ENCODE peak calls at places on chromosomes 3 and 15, in seven cellular contexts. G, T, M, S, C, W and L are unnamed samples.

GRCh38 chr3:59766165-59766872 is 716.5 kb upstream of the CFAP20DC start:
- DNase-seq in S (no peak), W (no peak), G (no peak), C (peak; percentile 82), M (no peak), T (peak; percentile 23), L (no peak)

GRCh38 chr3:38031022-38031994 is 1.9 kb upstream of the PLCD1 start:
- DNase-seq in C (peak; percentile 92), M (no peak), T (peak; percentile 53), S (peak; percentile 54), W (peak; percentile 50), G (peak; percentile 66), L (peak; percentile 87)

GRCh38 chr3:37574177-37574958 is 287.3 kb upstream of the CTDSPL start:
- DNase-seq in T (no peak), G (no peak), W (no peak), S (no peak), C (no peak), M (no peak), L (no peak)

GRCh38 chr3:3821780-3822179 is 22.5 kb downstream of the LRRN1 start:
- DNase-seq in T (no peak), C (no peak), S (no peak), M (no peak), G (no peak), W (no peak), L (no peak)

GRCh38 chr3:177334803-177335202 is 137.5 kb upstream of the TBL1XR1 start:
- DNase-seq in C (no peak), S (no peak), M (no peak), T (no peak), W (no peak), G (no peak), L (no peak)

GRCh38 chr15:56973463-56973862 is 55.0 kb downstream of the TCF12 start:
- DNase-seq in S (no peak), G (no peak), M (no peak), W (no peak), T (no peak), C (no peak), L (no peak)

GRCh38 chr15:84833447-84833846 is 16.3 kb downstream of the ALPK3 start:
- DNase-seq in M (no peak), T (no peak), G (no peak), S (peak; percentile 58), C (peak; percentile 46), W (peak; percentile 55), L (no peak)

GRCh38 chr3:132803889-132804288 is 81.7 kb upstream of the NPHP3 start:
- DNase-seq in M (no peak), T (no peak), S (no peak), W (no peak), G (no peak), C (no peak), L (no peak)

GRCh38 chr3:151707216-151707615 is 26.5 kb upstream of the AADACL2 start:
- DNase-seq in W (no peak), M (no peak), S (no peak), G (no peak), T (no peak), C (peak; percentile 29), L (no peak)

GRCh38 chr15:57146394-57147140 is 228.1 kb downstream of the TCF12 start:
- DNase-seq in G (peak; percentile 56), M (no peak), C (peak; percentile 78), T (peak; percentile 26), W (no peak), S (no peak), L (no peak)

GRCh38 chr15:71627604-71628003 is 182.8 kb upstream of the NR2E3 start:
- DNase-seq in M (no peak), W (no peak), T (no peak), S (no peak), G (no peak), C (peak; percentile 33), L (no peak)

GRCh38 chr15:88776646-88777045 is 26.6 kb upstream of the ACAN start:
- DNase-seq in T (no peak), W (no peak), S (no peak), C (no peak), G (no peak), M (no peak), L (no peak)

GRCh38 chr15:92123848-92124631 is 269.6 kb upstream of the ST8SIA2 start:
- DNase-seq in C (no peak), W (no peak), G (no peak), M (no peak), S (no peak), T (no peak), L (no peak)

GRCh38 chr3:120025520-120025919 is 68.7 kb downstream of the GSK3B start:
- DNase-seq in M (no peak), T (no peak), W (no peak), S (no peak), C (peak; percentile 12), G (no peak), L (no peak)

GRCh38 chr3:186193534-186194450 is 84.9 kb upstream of the ETV5 start:
- DNase-seq in S (no peak), G (no peak), C (peak; percentile 4), M (peak; percentile 66), W (no peak), T (peak; percentile 56), L (peak; percentile 61)

GRCh38 chr15:44137750-44138149 is 57.3 kb downstream of the FRMD5 start:
- DNase-seq in W (no peak), C (peak; percentile 48), G (no peak), M (no peak), T (no peak), S (no peak), L (no peak)

GRCh38 chr3:159988617-159989251 is at the start of gene IL12A:
- DNase-seq in T (peak; percentile 72), M (peak; percentile 91), C (peak; percentile 80), W (peak; percentile 75), G (peak; percentile 81), S (peak; percentile 83), L (peak; percentile 88)

GRCh38 chr3:179853176-179853575 is 183.6 kb downstream of the PEX5L start:
- DNase-seq in M (no peak), C (peak; percentile 44), T (no peak), W (no peak), G (no peak), S (peak; percentile 34), L (no peak)

GRCh38 chr3:112394008-112394616 is 61.2 kb downstream of the CD200 start:
- DNase-seq in W (peak; percentile 43), M (no peak), S (peak; percentile 48), T (no peak), G (no peak), C (peak; percentile 14), L (no peak)

GRCh38 chr3:54928056-54928770 is at the start of gene LRTM1:
- DNase-seq in G (no peak), W (no peak), T (no peak), C (no peak), S (no peak), M (no peak), L (no peak)

GRCh38 chr3:153172796-153173757 is 11.1 kb downstream of the RAP2B start:
- DNase-seq in C (no peak), W (no peak), T (no peak), M (no peak), G (no peak), S (no peak), L (no peak)

GRCh38 chr15:31353931-31354330 is 27.3 kb downstream of the KLF13 start:
- DNase-seq in G (no peak), T (peak; percentile 33), C (peak; percentile 32), W (no peak), M (peak; percentile 87), S (no peak), L (peak; percentile 45)

GRCh38 chr3:196634851-196635250 is 4.6 kb upstream of the NRROS start:
- DNase-seq in T (no peak), M (no peak), W (no peak), S (no peak), G (no peak), C (no peak), L (no peak)
- H3K4me3 ChIP-seq in T (no peak overlapping the region), M (no peak overlapping the region), W (no peak overlapping the region), S (no peak overlapping the region), G (no peak overlapping the region), C (no peak overlapping the region), L (no peak overlapping the region)

DNA sequence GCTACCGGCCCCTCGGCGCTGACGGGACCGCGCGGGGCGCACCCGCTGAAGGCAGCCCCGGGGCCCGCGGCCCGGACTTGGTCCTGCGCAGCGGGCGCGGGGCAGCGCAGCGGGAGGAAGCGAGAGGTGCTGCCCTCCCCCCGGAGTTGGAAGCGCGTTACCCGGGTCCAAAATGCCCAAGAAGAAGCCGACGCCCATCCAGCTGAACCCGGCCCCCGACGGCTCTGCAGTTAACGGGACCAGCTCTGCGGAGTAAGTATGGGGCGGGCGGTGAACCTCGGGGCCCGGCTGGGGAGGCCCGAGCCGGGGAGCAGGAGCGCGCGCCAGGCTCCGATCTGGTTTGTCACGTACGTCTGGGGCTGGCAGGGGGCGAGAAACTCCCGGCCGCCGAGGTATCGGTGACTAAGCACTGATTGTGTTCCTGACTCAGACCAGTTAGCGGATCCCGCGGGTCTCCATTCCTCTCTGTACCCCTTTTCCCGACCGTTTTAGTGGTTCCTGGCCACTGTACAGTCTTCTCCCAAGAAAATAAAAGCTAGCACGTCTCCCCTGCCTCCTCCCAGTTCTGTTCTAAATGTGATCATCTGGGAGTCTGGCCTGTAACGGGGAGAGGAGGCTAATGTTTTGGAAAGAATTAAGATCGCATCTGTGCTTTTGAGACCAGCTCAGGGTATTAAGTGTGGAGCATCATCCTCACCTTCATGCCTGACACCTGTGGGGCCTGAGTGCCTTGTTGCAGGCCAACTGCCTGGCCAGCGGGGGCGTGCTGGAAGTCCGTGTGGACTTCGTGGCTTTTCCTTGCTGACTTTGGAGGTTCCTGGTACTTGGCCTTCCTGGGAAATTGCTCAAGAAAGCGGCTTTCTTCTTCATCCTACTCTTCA is 704 bp downstream of the MAP2K1 start:
- DNase-seq in M (peak; percentile 83), W (peak; percentile 65), G (peak; percentile 71), C (peak; percentile 89), S (peak; percentile 74), T (peak; percentile 75), L (peak; percentile 78)
- H3K27ac ChIP-seq in M (peak overlapping the region; percentile 79), W (peak overlapping the region; percentile 93), G (peak overlapping the region; percentile 88), C (peak overlapping the region; percentile 64), S (peak overlapping the region; percentile 63), T (peak overlapping the region; percentile 95), L (peak overlapping the region; percentile 90)

GRCh38 chr3:122921791-122922651 is 105.5 kb downstream of the SEMA5B start:
- DNase-seq in W (no peak), C (peak; percentile 8), M (no peak), S (no peak), G (peak; percentile 14), T (no peak), L (no peak)
- H3K4me3 ChIP-seq in W (no peak overlapping the region), C (no peak overlapping the region), M (no peak overlapping the region), S (no peak overlapping the region), G (peak overlapping the region; percentile 31), T (no peak overlapping the region), L (peak overlapping the region; percentile 37)

GRCh38 chr3:4986175-4986610 is 7.0 kb downstream of the BHLHE40 start:
- DNase-seq in S (no peak), W (no peak), T (peak; percentile 29), G (no peak), C (no peak), M (no peak), L (no peak)

GRCh38 chr3:4984511-4984864 is 5.3 kb downstream of the BHLHE40 start:
- DNase-seq in T (no peak), S (no peak), G (peak; percentile 58), C (peak; percentile 51), M (no peak), W (no peak), L (no peak)

GRCh38 chr3:4983739-4984510 is 4.7 kb downstream of the BHLHE40 start:
- DNase-seq in M (no peak), W (peak; percentile 55), S (no peak), T (peak; percentile 60), C (peak; percentile 93), G (peak; percentile 75), L (no peak)

GRCh38 chr3:4986611-4987373 is 7.6 kb downstream of the BHLHE40 start:
- DNase-seq in C (peak; percentile 100), G (peak; percentile 100), T (peak; percentile 99), W (peak; percentile 97), S (peak; percentile 99), M (peak; percentile 99), L (peak; percentile 97)

GRCh38 chr3:4985330-4986174 is 6.3 kb downstream of the BHLHE40 start:
- DNase-seq in S (no peak), T (peak; percentile 12), M (peak; percentile 72), W (no peak), G (peak; percentile 92), C (peak; percentile 75), L (no peak)
- H3K27ac ChIP-seq in S (peak overlapping the region; percentile 78), T (peak overlapping the region; percentile 100), M (peak overlapping the region; percentile 96), W (peak overlapping the region; percentile 99), G (peak overlapping the region; percentile 96), C (peak overlapping the region; percentile 98), L (peak overlapping the region; percentile 99)